ENCODE peak calls at places on chromosomes 4 and X, in six cellular contexts. G, I, O, V, F and L are unnamed samples.

GRCh38 chrX:119685225-119686066 is 7.5 kb downstream of the SEPTIN6 start:
- DNase-seq in I (no peak), F (no peak), O (no peak), G (peak), V (peak), L (no peak)

GRCh38 chr4:25020240-25020639 is 10.5 kb downstream of the LGI2 start:
- DNase-seq in I (no peak), G (peak), F (no peak), O (no peak), V (no peak), L (no peak)

GRCh38 chr4:184957451-184958115 is 60.7 kb upstream of the HELT start:
- DNase-seq in F (no peak), O (no peak), G (no peak), V (no peak), I (no peak), L (no peak)

GRCh38 chrX:41823402-41823801 is 99.4 kb downstream of the GPR82 start:
- DNase-seq in I (no peak), G (no peak), F (no peak), V (no peak), O (no peak), L (peak)

GRCh38 chrX:12032082-12032481 is 106.2 kb upstream of the FRMPD4 start:
- DNase-seq in F (no peak), G (no peak), V (no peak), I (no peak), O (no peak), L (no peak)

GRCh38 chrX:51894697-51895336 is 1.4 kb downstream of the MAGED1 start:
- DNase-seq in F (peak), I (peak), V (no peak), O (no peak), G (no peak), L (no peak)

GRCh38 chrX:45524296-45524695 is 323.6 kb upstream of the DIPK2B start:
- DNase-seq in O (no peak), G (peak), F (no peak), I (no peak), V (no peak), L (no peak)

GRCh38 chrX:107227780-107228485 is 21.5 kb downstream of the DNAAF6 start:
- DNase-seq in V (no peak), F (no peak), I (no peak), G (no peak), O (no peak), L (no peak)

GRCh38 chr4:39655866-39656265 is 17.2 kb upstream of the SMIM14 start:
- DNase-seq in V (no peak), O (no peak), F (no peak), G (no peak), I (no peak), L (no peak)

GRCh38 chr4:143616771-143617170 is 83.7 kb downstream of the FREM3 start:
- DNase-seq in F (no peak), V (no peak), G (peak), I (peak), O (no peak), L (peak)

GRCh38 chrX:117743469-117744251 is 372.9 kb downstream of the KLHL13 start:
- DNase-seq in V (no peak), O (no peak), G (no peak), I (no peak), F (peak), L (no peak)

GRCh38 chr4:167964766-167965373 is 127.5 kb upstream of the ANXA10 start:
- DNase-seq in V (no peak), I (no peak), G (no peak), O (no peak), F (no peak), L (no peak)

GRCh38 chr4:126850286-126850685 is 782.5 kb upstream of the INTU start:
- DNase-seq in I (no peak), V (no peak), F (no peak), O (no peak), G (peak), L (peak)